ENCODE peak calls at places on chromosomes 16 and 17, in five cellular contexts. Q, Y, N, B and V are unnamed samples.

GRCh38 chr17:61699694-61700093 is 108.7 kb upstream of the NACA2 start:
- DNase-seq in Y (no peak), Q (no peak), B (no peak), N (no peak), V (no peak)

GRCh38 chr17:60481604-60482003 is 44.4 kb downstream of the APPBP2 start:
- DNase-seq in B (no peak), Y (no peak), N (no peak), Q (no peak), V (no peak)

GRCh38 chr16:80938928-80939260 is 67.8 kb downstream of the CMC2 start:
- DNase-seq in B (no peak), Y (no peak), N (no peak), Q (no peak), V (no peak)

GRCh38 chr17:73933871-73934270 is 269.6 kb upstream of the RPL38 start:
- DNase-seq in B (peak; percentile 46), Q (no peak), Y (no peak), N (no peak), V (no peak)

GRCh38 chr17:38326996-38327792 is 16.6 kb downstream of the GPR179 start:
- DNase-seq in B (peak; percentile 35), N (peak; percentile 31), Y (no peak), Q (no peak), V (no peak)

GRCh38 chr16:59633996-59634579 is 900.0 kb upstream of the GOT2 start:
- DNase-seq in Y (peak; percentile 23), B (peak; percentile 50), N (no peak), Q (no peak), V (no peak)

GRCh38 chr16:19963306-19963705 is 78.7 kb upstream of the GPRC5B start:
- DNase-seq in Q (no peak), N (peak; percentile 63), Y (no peak), B (no peak), V (no peak)

GRCh38 chr16:80518436-80518835 is 22.4 kb upstream of the DYNLRB2 start:
- DNase-seq in Y (no peak), N (no peak), B (no peak), Q (no peak), V (no peak)

GRCh38 chr16:47035436-47035835 is 62.0 kb upstream of the DNAJA2 start:
- DNase-seq in Y (no peak), N (no peak), B (no peak), Q (no peak), V (no peak)

GRCh38 chr17:39099686-39100293 is 51.6 kb downstream of the PLXDC1 start:
- DNase-seq in Q (no peak), Y (no peak), N (peak; percentile 90), B (peak; percentile 93), V (no peak)

GRCh38 chr16:14289692-14290340 is 218.7 kb downstream of the MRTFB start:
- DNase-seq in Y (peak; percentile 34), Q (no peak), N (no peak), B (peak; percentile 35), V (no peak)

GRCh38 chr17:40931311-40931710 is 6.1 kb downstream of the KRT23 start:
- DNase-seq in Q (no peak), N (no peak), Y (no peak), B (no peak), V (no peak)

GRCh38 chr16:48961546-48961945 is 320.1 kb downstream of the CBLN1 start:
- DNase-seq in Y (peak; percentile 88), Q (no peak), B (no peak), N (no peak), V (no peak)

GRCh38 chr16:89491238-89491869 is 993 bp upstream of the ANKRD11 start:
- DNase-seq in Q (no peak), Y (peak; percentile 3), N (no peak), B (peak; percentile 40), V (no peak)

GRCh38 chr17:32239457-32239856 is 26.2 kb upstream of the RHBDL3 start:
- DNase-seq in N (no peak), Y (no peak), B (no peak), Q (no peak), V (no peak)

GRCh38 chr17:30318190-30318589 is 15.7 kb downstream of the TMIGD1 start:
- DNase-seq in Q (no peak), N (no peak), B (no peak), Y (peak; percentile 62), V (no peak)

GRCh38 chr17:44108440-44109311 is 14.8 kb downstream of the HDAC5 start:
- DNase-seq in N (peak; percentile 91), B (peak; percentile 94), Q (peak; percentile 97), Y (no peak), V (peak; percentile 94)

GRCh38 chr17:5785343-5785742 is 201.0 kb upstream of the NLRP1 start:
- DNase-seq in Y (peak; percentile 85), B (no peak), N (no peak), Q (no peak), V (no peak)

GRCh38 chr16:3096362-3096761 is 2.7 kb downstream of the ZSCAN10 start:
- DNase-seq in Y (no peak), B (no peak), Q (no peak), N (no peak), V (no peak)

GRCh38 chr17:202501-202951 is 21.1 kb upstream of the DOC2B start:
- DNase-seq in B (no peak), N (no peak), Q (no peak), Y (no peak), V (no peak)

GRCh38 chr16:47732122-47732805 is 271.1 kb downstream of the PHKB start:
- DNase-seq in B (peak; percentile 72), N (no peak), Y (peak; percentile 72), Q (no peak), V (no peak)

GRCh38 chr17:53470626-53471025 is 352.1 kb upstream of the KIF2B start:
- DNase-seq in Y (no peak), N (no peak), Q (no peak), B (peak; percentile 19), V (no peak)

GRCh38 chr16:54090602-54091001 is 196.0 kb downstream of the IRX3 start:
- DNase-seq in Y (no peak), B (no peak), N (no peak), Q (no peak), V (no peak)

GRCh38 chr16:11203111-11203623 is 52.8 kb downstream of the SOCS1 start:
- DNase-seq in Y (no peak), Q (no peak), B (no peak), N (no peak), V (no peak)
- H3K4me1 ChIP-seq in Y (peaks cover 35% of the 10 kb centered on the region), Q (no peaks in the 10 kb centered on the region), B (no peaks in the 10 kb centered on the region), N (no peaks in the 10 kb centered on the region), V (no peaks in the 10 kb centered on the region)

GRCh38 chr16:84755004-84755672 is 55.3 kb downstream of the USP10 start:
- DNase-seq in Y (no peak), B (no peak), Q (no peak), N (no peak), V (no peak)

GRCh38 chr16:84752600-84752999 is 52.8 kb downstream of the USP10 start:
- DNase-seq in B (no peak), Y (no peak), Q (no peak), N (no peak), V (no peak)

GRCh38 chr16:84756830-84757229 is 57.0 kb downstream of the USP10 start:
- DNase-seq in N (no peak), Y (no peak), Q (no peak), B (no peak), V (no peak)

GRCh38 chr16:84753412-84754325 is 53.9 kb downstream of the USP10 start:
- DNase-seq in Q (no peak), B (no peak), Y (no peak), N (no peak), V (no peak)

GRCh38 chr16:84754353-84754856 is 54.6 kb downstream of the USP10 start:
- DNase-seq in N (peak; percentile 78), Y (peak; percentile 87), Q (no peak), B (peak; percentile 93), V (peak; percentile 46)
- TF ChIP-seq CTCF in N (peak; percentile 75), Y (peak; percentile 76), Q (peak; percentile 93), B (peak; percentile 70), V (peak; percentile 85)

GRCh38 chr16:4376820-4377572 is 5.3 kb downstream of the VASN start:
- DNase-seq in Q (peak; percentile 82), B (no peak), Y (no peak), N (no peak), V (no peak)

GRCh38 chr16:4378202-4378666 is 6.6 kb downstream of the VASN start:
- DNase-seq in B (no peak), Y (no peak), Q (peak; percentile 88), N (no peak), V (no peak)

GRCh38 chr16:4375717-4376116 is 4.1 kb downstream of the VASN start:
- DNase-seq in Q (peak; percentile 89), N (no peak), Y (no peak), B (no peak), V (no peak)

GRCh38 chr16:4377573-4378146 is 6.0 kb downstream of the VASN start:
- DNase-seq in Y (no peak), N (no peak), B (no peak), Q (peak; percentile 77), V (no peak)

GRCh38 chr16:4376126-4376819 is 4.6 kb downstream of the VASN start:
- DNase-seq in Q (peak; percentile 98), B (peak; percentile 92), N (peak; percentile 86), Y (peak; percentile 60), V (peak; percentile 79)
- H3K4me1 ChIP-seq in Q (peaks cover 73% of the 10 kb centered on the region), B (peaks cover 50% of the 10 kb centered on the region), N (peaks cover 69% of the 10 kb centered on the region), Y (peaks cover 50% of the 10 kb centered on the region), V (peaks cover 52% of the 10 kb centered on the region)

GRCh38 chr17:7687072-7687907 is at the start of gene TP53:
- DNase-seq in Y (peak; percentile 82), B (peak; percentile 94), Q (peak; percentile 94), N (peak; percentile 94), V (peak; percentile 68)
- TF ChIP-seq CTCF in Y (no peak), B (no peak), Q (no peak), N (no peak), V (no peak)

DNA sequence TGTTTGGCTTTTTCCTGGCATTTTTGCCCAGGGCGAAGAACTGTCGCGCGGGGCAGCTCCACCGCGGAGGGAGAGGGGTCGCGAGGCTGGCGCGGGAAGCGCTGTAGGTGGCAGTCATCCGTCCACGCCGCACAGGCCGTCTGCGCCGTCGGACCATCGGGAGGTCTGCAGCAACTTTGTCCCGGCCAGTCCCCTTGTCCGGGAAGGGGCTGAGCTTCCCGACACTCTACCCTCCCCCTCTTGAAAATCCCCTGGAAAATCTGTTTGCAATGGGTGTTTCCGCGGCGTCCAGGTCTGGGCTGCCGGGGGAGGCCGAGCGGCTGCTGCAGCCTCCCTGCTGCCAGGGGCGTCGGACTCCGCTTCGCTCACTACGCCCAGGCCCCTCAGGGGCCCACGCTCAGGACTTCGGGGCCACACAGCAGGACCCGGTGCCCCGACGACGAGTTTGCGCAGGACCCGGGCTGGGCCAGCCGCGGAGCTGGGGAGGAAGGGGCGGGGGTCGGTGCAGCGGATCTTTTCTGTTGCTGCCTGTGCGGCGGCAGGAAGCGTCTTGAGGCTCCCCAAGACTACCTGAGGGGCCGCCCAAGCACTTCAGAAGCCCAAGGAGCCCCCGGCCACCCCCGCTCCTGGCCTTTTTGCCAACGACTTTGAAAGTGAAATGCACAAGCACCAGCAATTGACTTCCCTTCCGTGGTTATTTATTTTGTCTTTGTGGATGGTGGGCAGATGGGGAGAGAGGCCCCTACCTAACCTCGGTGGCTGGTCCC is 2.3 kb upstream of the CBX4 start:
- DNase-seq in B (no peak), Y (no peak), Q (no peak), N (no peak), V (no peak)
- H3K4me1 ChIP-seq in B (peaks cover 24% of the 10 kb centered on the region), Y (peaks cover 44% of the 10 kb centered on the region), Q (peaks cover 74% of the 10 kb centered on the region), N (peaks cover 67% of the 10 kb centered on the region), V (peaks cover 48% of the 10 kb centered on the region)

GRCh38 chr17:16512011-16512410 is 20.0 kb upstream of the LRRC75A start:
- DNase-seq in Q (peak; percentile 2), N (no peak), B (no peak), Y (no peak), V (no peak)
- TF ChIP-seq CTCF in Q (no peak), N (no peak), B (no peak), Y (no peak), V (no peak)

GRCh38 chr17:77377836-77378235 is 237.1 kb downstream of the SEC14L1 start:
- DNase-seq in Y (no peak), N (no peak), Q (no peak), B (no peak), V (no peak)
- H3K4me1 ChIP-seq in Y (no peaks in the 10 kb centered on the region), N (peaks cover 88% of the 10 kb centered on the region), Q (peaks cover 83% of the 10 kb centered on the region), B (peaks cover 54% of the 10 kb centered on the region), V (peaks cover 55% of the 10 kb centered on the region)